ENCODE peak calls at places on chromosomes 16 and 17, in ten cellular contexts. C is BE2C; Z is GM20000; M is GM13977; O is H1; Q is neural crest cell; E is lower leg skin; G is CD4-positive, alpha-beta T cell; D is fibroblast of the aortic adventitia; V is WTC11. N is an unnamed sample.

GRCh38 chr16:62167551-62167950 is 131.3 kb upstream of the CDH8 start:
- DNase-seq in C (no peak), Z (no peak), M (no peak), O (no peak), Q (no peak), E (no peak), G (no peak), D (no peak), V (no peak), N (no peak)

GRCh38 chr16:19861069-19861468 is 23.6 kb downstream of the GPRC5B start:
- DNase-seq in C (no peak), Z (no peak), M (no peak), O (no peak), Q (no peak), E (no peak), G (no peak), D (no peak), V (no peak), N (no peak)

GRCh38 chr16:57623251-57624043 is 5.0 kb upstream of the ADGRG1 start:
- DNase-seq in C (peak; percentile 82), Z (no peak), M (no peak), O (peak; percentile 64), Q (peak; percentile 61), E (no peak), G (no peak), D (no peak), V (peak; percentile 49), N (no peak)

GRCh38 chr17:76121932-76122383 is 18.4 kb upstream of the EXOC7 start:
- DNase-seq in C (no peak), Z (peak; percentile 73), M (peak; percentile 68), O (peak; percentile 79), Q (no peak), E (no peak), G (no peak), D (no peak), V (peak; percentile 54), N (no peak)

GRCh38 chr17:78299052-78299451 is 60.8 kb downstream of the SOCS3 start:
- DNase-seq in C (no peak), Z (no peak), M (no peak), O (no peak), Q (no peak), E (no peak), G (no peak), D (no peak), V (no peak), N (no peak)

GRCh38 chr17:76370261-76370993 is 14.0 kb upstream of the SPHK1 start:
- DNase-seq in C (peak; percentile 41), Z (no peak), M (no peak), O (no peak), Q (no peak), E (peak; percentile 95), G (no peak), D (peak; percentile 97), V (no peak), N (no peak)

GRCh38 chr16:88533381-88533831 is 36.8 kb upstream of the ZC3H18 start:
- DNase-seq in C (peak; percentile 7), Z (no peak), M (no peak), O (no peak), Q (no peak), E (no peak), G (no peak), D (no peak), V (peak; percentile 41), N (no peak)

GRCh38 chr16:11135167-11135973 is 120.6 kb downstream of the SOCS1 start:
- DNase-seq in C (no peak), Z (no peak), M (no peak), O (no peak), Q (no peak), E (no peak), G (no peak), D (peak; percentile 46), V (no peak), N (no peak)

GRCh38 chr16:86571197-86571915 is 4.7 kb downstream of the FOXC2 start:
- DNase-seq in C (no peak), Z (no peak), M (no peak), O (no peak), Q (no peak), E (no peak), G (no peak), D (no peak), V (no peak), N (no peak)

GRCh38 chr17:40111221-40112128 is 10.3 kb upstream of the MSL1 start:
- DNase-seq in C (peak; percentile 89), Z (peak; percentile 82), M (peak; percentile 82), O (peak; percentile 86), Q (peak; percentile 64), E (peak; percentile 97), G (no peak), D (peak; percentile 100), V (peak; percentile 89), N (peak; percentile 79)

GRCh38 chr16:4747906-4748681 is 13.8 kb downstream of the DNAAF8 start:
- DNase-seq in C (no peak), Z (no peak), M (no peak), O (no peak), Q (no peak), E (no peak), G (no peak), D (no peak), V (no peak), N (no peak)

GRCh38 chr17:81708739-81709185 is 3.3 kb upstream of the SLC25A10 start:
- DNase-seq in C (no peak), Z (no peak), M (no peak), O (no peak), Q (no peak), E (no peak), G (no peak), D (no peak), V (no peak), N (no peak)

DNA sequence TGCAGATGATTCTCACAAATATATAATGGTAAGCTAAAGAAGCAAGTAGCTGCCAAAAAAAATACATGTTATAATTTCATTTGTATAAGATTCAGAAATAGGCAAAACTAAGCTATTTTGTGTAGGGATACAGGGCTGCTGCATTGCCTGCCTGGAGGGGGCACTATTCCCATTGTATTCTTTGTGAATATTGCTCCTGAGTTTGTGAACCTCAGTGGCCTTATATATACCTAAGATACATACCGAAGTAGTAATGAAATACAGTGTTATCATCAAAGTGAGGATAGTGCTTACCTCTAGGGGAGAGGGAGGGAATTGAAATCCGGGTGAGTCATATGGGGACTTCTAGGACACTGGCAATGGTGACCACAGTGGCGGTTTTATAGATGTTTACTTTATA is 53.5 kb downstream of the C17orf58 start:
- DNase-seq in C (peak; percentile 22), Z (no peak), M (no peak), O (no peak), Q (no peak), E (no peak), G (no peak), D (peak; percentile 27), V (no peak), N (peak; percentile 18)
- TF ChIP-seq CTCF in C (peak; percentile 74), Z (no peak), M (peak; percentile 30), O (peak; percentile 67), Q (peak; percentile 52), E (no peak), G (peak; percentile 48), D (peak; percentile 65), V (no peak), N (peak; percentile 41)

GRCh38 chr17:49722066-49722465 is 14.3 kb upstream of the SLC35B1 start:
- DNase-seq in C (no peak), Z (no peak), M (no peak), O (no peak), Q (no peak), E (no peak), G (no peak), D (no peak), V (no peak), N (no peak)

GRCh38 chr17:49715717-49716279 is 8.0 kb upstream of the SLC35B1 start:
- DNase-seq in C (no peak), Z (no peak), M (no peak), O (no peak), Q (no peak), E (no peak), G (no peak), D (no peak), V (no peak), N (no peak)

GRCh38 chr17:49717371-49717841 is 9.6 kb upstream of the SLC35B1 start:
- DNase-seq in C (no peak), Z (no peak), M (no peak), O (no peak), Q (no peak), E (no peak), G (no peak), D (no peak), V (no peak), N (no peak)

GRCh38 chr17:49715221-49715620 is 7.5 kb upstream of the SLC35B1 start:
- DNase-seq in C (no peak), Z (no peak), M (no peak), O (no peak), Q (no peak), E (no peak), G (no peak), D (no peak), V (no peak), N (no peak)

DNA sequence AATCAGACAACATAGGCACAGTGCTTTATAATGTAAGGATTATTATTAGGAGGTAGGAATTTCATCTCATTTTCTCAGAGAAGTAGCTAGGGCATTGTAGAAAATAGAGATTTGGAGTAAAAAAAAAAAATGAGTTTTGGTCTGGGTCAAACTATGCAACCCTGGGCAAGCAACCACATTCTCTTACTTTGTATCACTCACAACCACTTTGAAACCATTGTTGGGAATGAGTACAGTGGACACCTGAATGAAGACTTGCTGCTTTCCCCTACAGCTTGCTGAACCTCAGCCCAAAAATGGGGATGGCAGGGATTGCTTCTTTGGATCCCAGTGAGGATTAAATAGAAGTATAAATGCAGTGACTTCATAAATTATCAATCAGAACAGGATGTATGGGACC is 9.2 kb upstream of the SLC35B1 start:
- DNase-seq in C (no peak), Z (no peak), M (no peak), O (no peak), Q (no peak), E (no peak), G (no peak), D (no peak), V (no peak), N (no peak)
- TF ChIP-seq CTCF in C (no peak), Z (no peak), M (no peak), O (no peak), Q (no peak), E (no peak), G (no peak), D (no peak), V (no peak), N (no peak)

DNA sequence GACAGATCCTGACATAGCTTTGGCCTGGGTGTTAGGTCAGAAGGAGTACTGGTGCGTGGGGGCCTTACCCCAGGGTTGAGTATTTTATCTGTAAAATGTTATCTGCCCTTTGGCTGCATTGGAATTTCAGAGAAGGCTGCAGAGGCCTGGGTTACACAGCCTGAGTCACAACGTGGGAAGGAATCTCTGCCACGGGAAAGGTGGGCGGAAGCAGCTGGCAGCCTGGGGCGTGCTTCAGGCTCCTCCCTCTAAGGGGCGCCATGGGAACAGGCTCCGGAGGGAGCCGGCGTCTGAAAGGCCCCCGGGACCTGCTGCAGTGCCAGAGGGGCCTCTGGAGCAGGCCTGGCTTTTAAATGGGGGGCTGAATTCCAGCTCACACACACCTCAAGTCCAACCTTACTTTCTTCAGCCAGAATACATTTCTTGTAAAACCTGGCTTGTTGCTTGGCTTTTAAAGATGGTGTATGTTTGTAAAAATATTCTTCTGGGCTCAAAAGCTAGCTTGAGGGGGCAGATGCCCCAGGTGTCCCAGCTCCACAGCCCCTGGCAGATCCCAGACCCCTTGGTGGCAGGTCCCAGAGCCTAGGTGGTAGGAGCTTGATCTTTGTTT is 142.2 kb downstream of the RAB11FIP4 start:
- DNase-seq in C (peak; percentile 56), Z (no peak), M (peak; percentile 39), O (peak; percentile 79), Q (peak; percentile 27), E (no peak), G (no peak), D (peak; percentile 78), V (peak; percentile 72), N (peak; percentile 56)
- TF ChIP-seq CTCF in C (peak; percentile 25), Z (peak; percentile 17), M (peak; percentile 54), O (peak; percentile 67), Q (peak; percentile 25), E (no peak), G (no peak), D (peak; percentile 10), V (peak; percentile 36), N (peak; percentile 41)

GRCh38 chr17:28228109-28228840 is 90.7 kb upstream of the TMEM97 start:
- DNase-seq in C (no peak), Z (no peak), M (no peak), O (peak; percentile 63), Q (no peak), E (peak; percentile 66), G (no peak), D (no peak), V (no peak), N (peak; percentile 27)
- TF ChIP-seq CTCF in C (no peak), Z (no peak), M (no peak), O (peak; percentile 69), Q (peak; percentile 51), E (no peak), G (no peak), D (peak; percentile 32), V (no peak), N (no peak)

N was measured in endothelial cell.